ENCODE peak calls at places on chromosome X, in eight cellular contexts. One of them, this sample, is unnamed.

GRCh38 chrX:49878834-49879655 is at the start of gene USP27X:
- DNase-seq in astrocyte: peak; percentile 73
- DNase-seq in thoracic aorta: peak; percentile 30
- DNase-seq in breast epithelium: peak; percentile 58
- DNase-seq in ELF-1: peak; percentile 95
- DNase-seq in AG10803: peak; percentile 81
- DNase-seq in HEK293T: peak; percentile 69
- DNase-seq in neural progenitor cell: peak; percentile 91
- DNase-seq in this sample: peak; percentile 25

GRCh38 chrX:39705299-39705698 is 392.5 kb downstream of the BCOR start:
- DNase-seq in astrocyte: peak; percentile 83
- DNase-seq in thoracic aorta: peak; percentile 14
- DNase-seq in breast epithelium: peak; percentile 78
- DNase-seq in ELF-1: peak; percentile 35
- DNase-seq in AG10803: peak; percentile 87
- DNase-seq in HEK293T: peak; percentile 68
- DNase-seq in neural progenitor cell: no peak
- DNase-seq in this sample: no peak

GRCh38 chrX:118272237-118272636 is 73.7 kb upstream of the WDR44 start:
- DNase-seq in astrocyte: peak; percentile 16
- DNase-seq in thoracic aorta: no peak
- DNase-seq in breast epithelium: no peak
- DNase-seq in ELF-1: no peak
- DNase-seq in AG10803: peak; percentile 0
- DNase-seq in HEK293T: no peak
- DNase-seq in neural progenitor cell: no peak
- DNase-seq in this sample: no peak

GRCh38 chrX:40249582-40249981 is 151.8 kb upstream of the BCOR start:
- DNase-seq in astrocyte: no peak
- DNase-seq in thoracic aorta: no peak
- DNase-seq in breast epithelium: no peak
- DNase-seq in ELF-1: no peak
- DNase-seq in AG10803: no peak
- DNase-seq in HEK293T: no peak
- DNase-seq in neural progenitor cell: no peak
- DNase-seq in this sample: no peak

GRCh38 chrX:120749141-120749846 is 119.4 kb upstream of the C1GALT1C1 start:
- DNase-seq in astrocyte: peak; percentile 34
- DNase-seq in thoracic aorta: no peak
- DNase-seq in breast epithelium: no peak
- DNase-seq in ELF-1: no peak
- DNase-seq in AG10803: peak; percentile 81
- DNase-seq in HEK293T: no peak
- DNase-seq in neural progenitor cell: no peak
- DNase-seq in this sample: no peak

GRCh38 chrX:2898861-2899512 is 30.2 kb downstream of the ARSD start:
- DNase-seq in astrocyte: no peak
- DNase-seq in thoracic aorta: no peak
- DNase-seq in breast epithelium: peak; percentile 27
- DNase-seq in ELF-1: peak; percentile 50
- DNase-seq in AG10803: no peak
- DNase-seq in HEK293T: no peak
- DNase-seq in neural progenitor cell: no peak
- DNase-seq in this sample: no peak

GRCh38 chrX:27918799-27919198 is 62.5 kb downstream of the DCAF8L1 start:
- DNase-seq in astrocyte: no peak
- DNase-seq in thoracic aorta: no peak
- DNase-seq in breast epithelium: no peak
- DNase-seq in ELF-1: peak; percentile 8
- DNase-seq in AG10803: no peak
- DNase-seq in HEK293T: no peak
- DNase-seq in neural progenitor cell: peak; percentile 11
- DNase-seq in this sample: no peak

GRCh38 chrX:13212191-13212651 is 107.6 kb downstream of the ATXN3L start:
- DNase-seq in astrocyte: no peak
- DNase-seq in thoracic aorta: no peak
- DNase-seq in breast epithelium: no peak
- DNase-seq in ELF-1: no peak
- DNase-seq in AG10803: peak; percentile 25
- DNase-seq in HEK293T: no peak
- DNase-seq in neural progenitor cell: peak; percentile 54
- DNase-seq in this sample: no peak

GRCh38 chrX:154378059-154378798 is 866 bp upstream of the EMD start:
- DNase-seq in astrocyte: no peak
- DNase-seq in thoracic aorta: no peak
- DNase-seq in breast epithelium: peak; percentile 48
- DNase-seq in ELF-1: no peak
- DNase-seq in AG10803: peak; percentile 59
- DNase-seq in HEK293T: no peak
- DNase-seq in neural progenitor cell: no peak
- DNase-seq in this sample: peak; percentile 73

GRCh38 chrX:38275615-38276014 is 51.7 kb downstream of the RPGR start:
- DNase-seq in astrocyte: peak; percentile 89
- DNase-seq in thoracic aorta: no peak
- DNase-seq in breast epithelium: no peak
- DNase-seq in ELF-1: no peak
- DNase-seq in AG10803: peak; percentile 87
- DNase-seq in HEK293T: no peak
- DNase-seq in neural progenitor cell: no peak
- DNase-seq in this sample: no peak

GRCh38 chrX:124226129-124226528 is 106.3 kb upstream of the TEX13D start:
- DNase-seq in astrocyte: no peak
- DNase-seq in thoracic aorta: no peak
- DNase-seq in breast epithelium: no peak
- DNase-seq in ELF-1: no peak
- DNase-seq in AG10803: no peak
- DNase-seq in HEK293T: no peak
- DNase-seq in neural progenitor cell: no peak
- DNase-seq in this sample: no peak

GRCh38 chrX:118251251-118251650 is 94.7 kb upstream of the WDR44 start:
- DNase-seq in astrocyte: peak; percentile 57
- DNase-seq in thoracic aorta: no peak
- DNase-seq in breast epithelium: no peak
- DNase-seq in ELF-1: no peak
- DNase-seq in AG10803: peak; percentile 37
- DNase-seq in HEK293T: no peak
- DNase-seq in neural progenitor cell: no peak
- DNase-seq in this sample: no peak

GRCh38 chrX:41558531-41558930 is 111.4 kb downstream of the NYX start:
- DNase-seq in astrocyte: no peak
- DNase-seq in thoracic aorta: no peak
- DNase-seq in breast epithelium: no peak
- DNase-seq in ELF-1: no peak
- DNase-seq in AG10803: peak; percentile 20
- DNase-seq in HEK293T: peak; percentile 32
- DNase-seq in neural progenitor cell: peak; percentile 13
- DNase-seq in this sample: no peak

GRCh38 chrX:2931155-2931554 is 2.0 kb upstream of the ARSD start:
- DNase-seq in astrocyte: no peak
- DNase-seq in thoracic aorta: no peak
- DNase-seq in breast epithelium: no peak
- DNase-seq in ELF-1: no peak
- DNase-seq in AG10803: no peak
- DNase-seq in HEK293T: no peak
- DNase-seq in neural progenitor cell: no peak
- DNase-seq in this sample: no peak

GRCh38 chrX:134020910-134021309 is 35.5 kb upstream of the GPC3 start:
- DNase-seq in astrocyte: no peak
- DNase-seq in thoracic aorta: no peak
- DNase-seq in breast epithelium: no peak
- DNase-seq in ELF-1: no peak
- DNase-seq in AG10803: no peak
- DNase-seq in HEK293T: no peak
- DNase-seq in neural progenitor cell: no peak
- DNase-seq in this sample: peak; percentile 13

GRCh38 chrX:82342531-82342930 is 1140.6 kb downstream of the SH3BGRL start:
- DNase-seq in astrocyte: no peak
- DNase-seq in thoracic aorta: no peak
- DNase-seq in breast epithelium: no peak
- DNase-seq in ELF-1: no peak
- DNase-seq in AG10803: no peak
- DNase-seq in HEK293T: no peak
- DNase-seq in neural progenitor cell: no peak
- DNase-seq in this sample: no peak

GRCh38 chrX:136162827-136163427 is 15.6 kb downstream of the FHL1 start:
- DNase-seq in astrocyte: no peak
- DNase-seq in thoracic aorta: no peak
- DNase-seq in breast epithelium: no peak
- DNase-seq in ELF-1: peak; percentile 83
- DNase-seq in AG10803: peak; percentile 46
- DNase-seq in HEK293T: peak; percentile 70
- DNase-seq in neural progenitor cell: peak; percentile 64
- DNase-seq in this sample: no peak

GRCh38 chrX:17878028-17878670 is 17.1 kb upstream of the RAI2 start:
- DNase-seq in astrocyte: no peak
- DNase-seq in thoracic aorta: no peak
- DNase-seq in breast epithelium: no peak
- DNase-seq in ELF-1: no peak
- DNase-seq in AG10803: no peak
- DNase-seq in HEK293T: no peak
- DNase-seq in neural progenitor cell: no peak
- DNase-seq in this sample: no peak

GRCh38 chrX:42123369-42123768 is 200.0 kb upstream of the CASK start:
- DNase-seq in astrocyte: no peak
- DNase-seq in thoracic aorta: no peak
- DNase-seq in breast epithelium: no peak
- DNase-seq in ELF-1: no peak
- DNase-seq in AG10803: no peak
- DNase-seq in HEK293T: no peak
- DNase-seq in neural progenitor cell: no peak
- DNase-seq in this sample: no peak

This sample was measured in iPS DF 6.9.